ENCODE peak calls at places on chromosomes 2 and 18, in seven cellular contexts. O, H, N, S, U, W and Z are unnamed samples.

GRCh38 chr2:36499128-36499820 is 98.7 kb downstream of the FEZ2 start:
- DNase-seq in O (no peak), H (no peak), N (no peak), S (no peak), U (no peak), W (no peak), Z (no peak)

GRCh38 chr2:83081835-83082522 is 1377.1 kb downstream of the SUCLG1 start:
- DNase-seq in O (no peak), H (peak), N (no peak), S (peak), U (peak), W (no peak), Z (no peak)

GRCh38 chr2:124039032-124039431 is 13.9 kb downstream of the CNTNAP5 start:
- DNase-seq in O (no peak), H (no peak), N (no peak), S (no peak), U (no peak), W (no peak), Z (no peak)

GRCh38 chr2:84805250-84805917 is 75.5 kb downstream of the TRABD2A start:
- DNase-seq in O (no peak), H (no peak), N (no peak), S (no peak), U (no peak), W (no peak), Z (no peak)

GRCh38 chr18:5584751-5585417 is 41.1 kb upstream of the EPB41L3 start:
- DNase-seq in O (no peak), H (no peak), N (no peak), S (no peak), U (no peak), W (no peak), Z (no peak)

GRCh38 chr2:9474361-9475117 is at the start of gene IAH1:
- DNase-seq in O (peak), H (peak), N (no peak), S (no peak), U (peak), W (peak), Z (peak)

GRCh38 chr18:79940814-79941472 is 10.5 kb downstream of the SLC66A2 start:
- DNase-seq in O (no peak), H (peak), N (no peak), S (no peak), U (no peak), W (no peak), Z (peak)

GRCh38 chr2:158313734-158314133 is 142.8 kb downstream of the CCDC148 start:
- DNase-seq in O (no peak), H (no peak), N (no peak), S (no peak), U (no peak), W (no peak), Z (no peak)

GRCh38 chr2:122539311-122539710 is 783.9 kb downstream of the TSN start:
- DNase-seq in O (no peak), H (no peak), N (no peak), S (no peak), U (no peak), W (no peak), Z (no peak)

GRCh38 chr18:48408111-48408726 is 964 bp downstream of the ZBTB7C start:
- DNase-seq in O (no peak), H (peak), N (no peak), S (no peak), U (no peak), W (no peak), Z (no peak)

GRCh38 chr2:151027147-151027546 is 234.5 kb downstream of the RBM43 start:
- DNase-seq in O (no peak), H (no peak), N (no peak), S (no peak), U (no peak), W (no peak), Z (no peak)

GRCh38 chr2:153864022-153864421 is 7.7 kb upstream of the GALNT13 start:
- DNase-seq in O (no peak), H (no peak), N (no peak), S (no peak), U (no peak), W (no peak), Z (no peak)

GRCh38 chr2:74267068-74267467 is 68.7 kb downstream of the MTHFD2 start:
- DNase-seq in O (peak), H (no peak), N (peak), S (peak), U (no peak), W (peak), Z (peak)

GRCh38 chr18:48913201-48913600 is 37.6 kb downstream of the SMAD7 start:
- DNase-seq in O (no peak), H (no peak), N (no peak), S (no peak), U (no peak), W (no peak), Z (peak)

GRCh38 chr2:239258248-239258647 is 142.6 kb downstream of the HDAC4 start:
- DNase-seq in O (no peak), H (peak), N (no peak), S (no peak), U (no peak), W (no peak), Z (no peak)

GRCh38 chr18:70175216-70175615 is 30.3 kb downstream of the RTTN start:
- DNase-seq in O (no peak), H (no peak), N (no peak), S (no peak), U (no peak), W (no peak), Z (no peak)

GRCh38 chr18:56962322-56962721 is 184.6 kb upstream of the BOD1L2 start:
- DNase-seq in O (no peak), H (no peak), N (no peak), S (no peak), U (no peak), W (no peak), Z (no peak)

GRCh38 chr2:19614066-19614465 is 255.6 kb upstream of the OSR1 start:
- DNase-seq in O (no peak), H (no peak), N (no peak), S (no peak), U (no peak), W (no peak), Z (no peak)

GRCh38 chr2:20661028-20661980 is 5.6 kb upstream of the GDF7 start:
- DNase-seq in O (peak), H (peak), N (peak), S (peak), U (peak), W (peak), Z (peak)

GRCh38 chr2:63737085-63737701 is 104.5 kb upstream of the UGP2 start:
- DNase-seq in O (no peak), H (no peak), N (no peak), S (no peak), U (no peak), W (no peak), Z (no peak)

GRCh38 chr2:175008009-175008408 is 2.8 kb upstream of the CHN1 start:
- DNase-seq in O (no peak), H (no peak), N (no peak), S (no peak), U (no peak), W (no peak), Z (no peak)

GRCh38 chr2:46479265-46479664 is at the start of gene TMEM247:
- DNase-seq in O (no peak), H (no peak), N (no peak), S (no peak), U (no peak), W (no peak), Z (no peak)

GRCh38 chr18:29123706-29124530 is 947.0 kb upstream of the CDH2 start:
- DNase-seq in O (no peak), H (no peak), N (no peak), S (no peak), U (no peak), W (no peak), Z (no peak)

GRCh38 chr2:190812506-190813294 is 67.9 kb upstream of the GLS start:
- DNase-seq in O (no peak), H (no peak), N (no peak), S (no peak), U (no peak), W (no peak), Z (no peak)

DNA sequence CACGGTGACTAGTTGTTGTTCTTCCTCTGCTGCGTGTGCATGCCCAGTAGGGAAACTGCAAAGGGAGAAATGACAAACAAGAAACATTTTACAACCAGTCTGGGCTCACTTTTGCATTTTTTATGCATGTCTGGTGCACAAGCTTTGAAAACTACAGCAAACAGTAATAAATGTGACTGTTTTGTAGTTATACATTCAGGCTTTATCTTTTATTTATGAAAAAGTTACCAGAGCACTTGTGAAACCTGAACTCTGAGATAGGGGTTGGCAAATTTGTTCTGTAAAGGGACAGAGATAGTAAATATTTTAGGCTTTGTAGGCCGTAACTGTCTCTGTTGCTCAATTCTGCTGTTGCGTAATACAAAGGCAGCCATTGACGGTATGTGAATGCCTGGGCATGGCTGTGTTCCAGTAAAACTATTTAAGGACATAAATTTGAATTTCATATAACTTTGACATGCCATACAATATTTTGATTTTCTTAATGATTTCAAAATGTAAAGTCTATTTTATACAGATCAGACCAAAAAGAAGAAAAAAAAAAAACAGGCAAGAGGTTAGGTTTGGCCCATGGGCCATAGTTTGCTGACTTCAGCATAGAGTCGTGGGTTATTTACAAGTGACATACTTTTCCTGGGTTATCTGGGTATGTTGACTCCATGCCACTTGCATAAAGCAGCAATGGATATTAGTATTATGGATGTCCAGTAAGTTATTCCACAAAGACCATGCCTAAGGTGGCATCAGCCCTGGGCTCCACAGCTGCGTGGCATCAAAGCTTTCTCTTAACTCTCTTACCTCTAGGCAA is 53.6 kb upstream of the EML6 start:
- DNase-seq in O (no peak), H (peak), N (no peak), S (no peak), U (peak), W (no peak), Z (no peak)
- TF ChIP-seq POLR2A in O (no peak), H (no peak), N (no peak), S (no peak), U (no peak), W (no peak), Z (no peak)

GRCh38 chr18:11149441-11150270 is at the start of gene PIEZO2:
- DNase-seq in O (peak), H (peak), N (no peak), S (peak), U (no peak), W (peak), Z (no peak)
- TF ChIP-seq POLR2A in O (peak), H (no peak), N (no peak), S (no peak), U (no peak), W (no peak), Z (no peak)

DNA sequence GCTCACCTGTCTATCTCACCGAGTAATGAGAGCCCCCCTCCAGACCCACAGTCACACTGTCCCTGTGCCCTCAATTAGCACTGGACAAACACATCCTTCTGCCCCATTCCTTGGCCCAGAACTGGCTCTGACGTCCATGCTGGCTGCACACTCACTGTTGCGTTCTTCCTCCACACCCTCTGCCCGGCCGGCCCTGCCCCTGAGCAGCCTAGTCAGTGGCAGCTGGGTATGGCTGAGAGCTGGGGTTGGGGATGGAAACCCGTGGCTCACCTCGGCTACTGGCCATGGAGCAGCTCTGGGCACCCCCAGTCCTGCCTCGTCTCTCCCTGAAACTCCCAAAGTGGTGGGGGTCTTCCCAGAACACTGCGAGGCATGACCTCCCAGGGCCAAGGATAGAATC is 6.5 kb upstream of the UCN start:
- DNase-seq in O (no peak), H (no peak), N (no peak), S (no peak), U (no peak), W (no peak), Z (no peak)
- TF ChIP-seq POLR2A in O (no peak), H (no peak), N (no peak), S (no peak), U (no peak), W (no peak), Z (no peak)

GRCh38 chr2:200509608-200510433 is at the start of gene KCTD18:
- DNase-seq in O (peak), H (peak), N (peak), S (peak), U (peak), W (peak), Z (peak)
- TF ChIP-seq POLR2A in O (peak), H (peak), N (no peak), S (peak), U (peak), W (peak), Z (peak)

GRCh38 chr2:105403241-105403784 is 4.5 kb upstream of the FHL2 start:
- DNase-seq in O (no peak), H (no peak), N (no peak), S (no peak), U (no peak), W (no peak), Z (no peak)

GRCh38 chr2:105402809-105403208 is 4.0 kb upstream of the FHL2 start:
- DNase-seq in O (no peak), H (no peak), N (no peak), S (no peak), U (no peak), W (no peak), Z (no peak)

GRCh38 chr2:105404736-105405135 is 5.9 kb upstream of the FHL2 start:
- DNase-seq in O (no peak), H (no peak), N (no peak), S (no peak), U (no peak), W (no peak), Z (no peak)

GRCh38 chr2:105405291-105405690 is 6.4 kb upstream of the FHL2 start:
- DNase-seq in O (no peak), H (no peak), N (no peak), S (no peak), U (no peak), W (no peak), Z (no peak)

GRCh38 chr2:105403785-105404698 is 5.2 kb upstream of the FHL2 start:
- DNase-seq in O (no peak), H (no peak), N (peak), S (peak), U (peak), W (peak), Z (no peak)
- TF ChIP-seq POLR2A in O (no peak), H (no peak), N (no peak), S (no peak), U (no peak), W (no peak), Z (no peak)